ENCODE peak calls at places on chromosomes 2 and 18, in six cellular contexts. E is HepG2, P is PC-9, Q is RWPE2, O is tibial artery, U is BE2C. C is an unnamed sample. For H3K9me3, the result is how much of the 10 kb centered on the place peaks cover.

GRCh38 chr2:124024491-124025348 is at the start of gene CNTNAP5:
- DNase-seq in E (no peak), P (no peak), Q (no peak), O (no peak), U (peak), C (peak)

GRCh38 chr2:182763311-182763912 is 47.4 kb downstream of the DNAJC10 start:
- DNase-seq in E (peak), P (no peak), Q (no peak), O (no peak), U (peak), C (peak)

GRCh38 chr2:219722276-219722883 is 95.0 kb downstream of the SLC4A3 start:
- DNase-seq in E (peak), P (no peak), Q (peak), O (no peak), U (no peak), C (no peak)

GRCh38 chr2:74333175-74333574 is 10.0 kb downstream of the SLC4A5 start:
- DNase-seq in E (peak), P (no peak), Q (no peak), O (no peak), U (peak), C (peak)

GRCh38 chr18:23718243-23718720 is 29.0 kb downstream of the LAMA3 start:
- DNase-seq in E (no peak), P (no peak), Q (no peak), O (no peak), U (no peak), C (no peak)

GRCh38 chr2:219125225-219125885 is 35.3 kb downstream of the NHEJ1 start:
- DNase-seq in E (peak), P (no peak), Q (no peak), O (no peak), U (no peak), C (no peak)

GRCh38 chr18:1246827-1247226 is 342.2 kb downstream of the ADCYAP1 start:
- DNase-seq in E (no peak), P (no peak), Q (no peak), O (no peak), U (no peak), C (no peak)

GRCh38 chr2:29009270-29009669 is 28.2 kb downstream of the TOGARAM2 start:
- DNase-seq in E (no peak), P (no peak), Q (no peak), O (no peak), U (no peak), C (no peak)

GRCh38 chr18:12159446-12159845 is 65.8 kb downstream of the ANKRD62 start:
- DNase-seq in E (peak), P (peak), Q (no peak), O (no peak), U (no peak), C (no peak)

GRCh38 chr2:127626917-127627739 is 18.8 kb upstream of the GPR17 start:
- DNase-seq in E (no peak), P (no peak), Q (no peak), O (peak), U (peak), C (no peak)

GRCh38 chr2:217798743-217799552 is 203.8 kb downstream of the TNS1 start:
- DNase-seq in E (no peak), P (no peak), Q (no peak), O (peak), U (peak), C (no peak)

GRCh38 chr2:183195998-183196409 is 71.8 kb downstream of the NUP35 start:
- DNase-seq in E (no peak), P (no peak), Q (no peak), O (no peak), U (no peak), C (no peak)

GRCh38 chr2:97991081-97991856 is 4.5 kb downstream of the TMEM131 start:
- DNase-seq in E (no peak), P (no peak), Q (no peak), O (no peak), U (no peak), C (no peak)

GRCh38 chr2:28639836-28640235 is 111.8 kb upstream of the PPP1CB start:
- DNase-seq in E (peak), P (peak), Q (no peak), O (no peak), U (no peak), C (no peak)

GRCh38 chr2:43121915-43122314 is 104.5 kb downstream of the ZFP36L2 start:
- DNase-seq in E (no peak), P (no peak), Q (peak), O (no peak), U (no peak), C (no peak)

GRCh38 chr2:170651603-170652002 is 63.5 kb upstream of the SP5 start:
- DNase-seq in E (no peak), P (no peak), Q (no peak), O (no peak), U (no peak), C (no peak)

GRCh38 chr2:76314621-76315020 is 603.9 kb upstream of the GCFC2 start:
- DNase-seq in E (no peak), P (no peak), Q (no peak), O (no peak), U (no peak), C (no peak)

GRCh38 chr2:102615620-102616436 is 3.5 kb upstream of the SLC9A2 start:
- DNase-seq in E (peak), P (peak), Q (no peak), O (no peak), U (peak), C (peak)

GRCh38 chr2:31239842-31240198 is 5.9 kb downstream of the EHD3 start:
- DNase-seq in E (no peak), P (no peak), Q (no peak), O (peak), U (no peak), C (no peak)

GRCh38 chr2:112962308-112963175 is 15.3 kb upstream of the IL36G start:
- DNase-seq in E (no peak), P (peak), Q (no peak), O (no peak), U (no peak), C (no peak)

GRCh38 chr2:11589316-11589940 is 55.6 kb downstream of the GREB1 start:
- DNase-seq in E (no peak), P (no peak), Q (no peak), O (no peak), U (no peak), C (peak)

GRCh38 chr2:55169359-55169758 is 62.7 kb downstream of the CLHC1 start:
- DNase-seq in E (no peak), P (no peak), Q (no peak), O (no peak), U (no peak), C (no peak)

GRCh38 chr18:7567487-7568425 is 640 bp downstream of the PTPRM start:
- DNase-seq in E (no peak), P (no peak), Q (peak), O (peak), U (peak), C (peak)

GRCh38 chr2:230933521-230934180 is 8.6 kb upstream of the GPR55 start:
- DNase-seq in E (no peak), P (no peak), Q (no peak), O (peak), U (no peak), C (no peak)

GRCh38 chr2:74092236-74092635 is 55.5 kb downstream of the BOLA3 start:
- DNase-seq in E (no peak), P (no peak), Q (no peak), O (no peak), U (no peak), C (no peak)

GRCh38 chr18:8627540-8627939 is 18.3 kb downstream of the RAB12 start:
- DNase-seq in E (peak), P (no peak), Q (no peak), O (no peak), U (no peak), C (no peak)

GRCh38 chr2:47004905-47005495 is 89.4 kb upstream of the MCFD2 start:
- DNase-seq in E (no peak), P (no peak), Q (no peak), O (no peak), U (no peak), C (peak)

GRCh38 chr2:50950996-50951395 is 80.9 kb downstream of the NRXN1 start:
- DNase-seq in E (no peak), P (no peak), Q (no peak), O (no peak), U (no peak), C (no peak)
- TF ChIP-seq CTCF in E (no peak), P (no peak), Q (no peak), O (no peak), U (no peak), C (no peak)

GRCh38 chr18:2441544-2441943 is 129.8 kb downstream of the METTL4 start:
- DNase-seq in E (no peak), P (no peak), Q (no peak), O (no peak), U (no peak), C (no peak)

GRCh38 chr18:2444201-2444875 is 127.0 kb downstream of the METTL4 start:
- DNase-seq in E (no peak), P (no peak), Q (no peak), O (no peak), U (no peak), C (no peak)

GRCh38 chr18:2442726-2443275 is 128.5 kb downstream of the METTL4 start:
- DNase-seq in E (no peak), P (peak), Q (no peak), O (no peak), U (no peak), C (no peak)

GRCh38 chr18:2442006-2442405 is 129.3 kb downstream of the METTL4 start:
- DNase-seq in E (no peak), P (no peak), Q (no peak), O (no peak), U (no peak), C (no peak)
- H3K9me3 ChIP-seq in E (under half), P (under half), Q (under half), O (under half), U (under half), C (under half)

DNA sequence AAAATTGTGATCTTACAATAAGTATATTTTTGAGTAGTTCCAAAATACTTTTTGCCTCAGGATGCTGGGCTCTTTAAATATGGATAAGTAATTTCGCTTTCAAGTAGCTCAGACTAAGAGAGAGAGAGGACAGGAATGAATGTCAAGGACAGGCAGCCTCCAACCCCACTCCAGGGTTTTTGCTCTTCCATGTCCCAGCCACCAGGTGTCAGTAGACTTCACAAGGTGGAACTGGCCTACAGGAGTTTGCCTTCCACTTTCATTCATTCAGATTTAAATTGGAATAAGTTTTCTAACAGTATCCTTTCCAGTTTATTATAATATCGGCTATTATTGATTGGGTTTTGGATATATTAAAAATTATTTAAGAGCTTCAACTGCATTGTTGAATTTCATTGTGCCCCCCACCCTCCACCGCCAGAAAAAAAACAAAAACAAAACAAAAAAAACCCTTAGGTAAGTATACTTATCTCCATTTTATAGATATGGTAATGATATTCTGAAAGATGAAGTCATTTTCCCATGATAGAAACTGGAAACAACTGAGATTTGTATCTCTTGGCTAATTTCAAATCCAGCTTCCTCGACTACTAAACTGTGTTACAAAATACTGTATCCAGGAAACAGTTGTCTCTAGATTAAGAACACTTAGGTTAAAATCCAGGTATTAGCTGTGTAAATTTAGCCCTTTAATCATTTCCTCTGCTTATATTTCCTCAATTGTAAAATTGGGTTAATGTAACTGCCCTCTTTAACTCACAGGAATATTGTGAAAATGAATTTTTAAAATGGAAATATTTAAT is 793.1 kb downstream of the ERBB4 start:
- DNase-seq in E (peak), P (no peak), Q (no peak), O (no peak), U (peak), C (peak)
- TF ChIP-seq CTCF in E (peak), P (peak), Q (peak), O (peak), U (peak), C (peak)

DNA sequence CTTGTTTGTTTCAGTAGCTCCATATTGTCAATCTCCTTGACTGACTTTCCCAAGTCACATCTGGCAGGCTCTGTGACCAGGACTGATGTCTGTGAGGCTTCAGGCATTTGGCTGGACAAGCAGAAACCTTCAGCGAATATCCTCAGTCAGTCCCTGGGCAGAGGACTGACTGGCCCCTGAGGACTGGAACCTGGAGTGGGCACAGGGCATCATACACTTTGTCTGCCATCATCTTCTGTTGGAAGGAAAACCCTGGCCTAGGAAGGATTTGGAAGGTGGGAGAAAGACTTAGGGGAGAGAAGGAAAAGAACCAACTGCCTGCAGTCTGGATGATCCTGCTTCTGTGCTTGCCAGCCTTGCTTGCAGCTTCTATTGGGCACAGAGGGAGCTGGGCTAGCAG is 126.9 kb downstream of the MARCHF4 start:
- DNase-seq in E (no peak), P (no peak), Q (no peak), O (no peak), U (no peak), C (no peak)
- H3K9me3 ChIP-seq in E (under half), P (under half), Q (under half), O (under half), U (under half), C (under half)

GRCh38 chr18:21702602-21703001 is 2.0 kb downstream of the ABHD3 start:
- DNase-seq in E (no peak), P (no peak), Q (no peak), O (no peak), U (no peak), C (no peak)

GRCh38 chr18:21701621-21702020 is 3.0 kb downstream of the ABHD3 start:
- DNase-seq in E (no peak), P (no peak), Q (no peak), O (no peak), U (no peak), C (no peak)

GRCh38 chr18:21703241-21703820 is 1.2 kb downstream of the ABHD3 start:
- DNase-seq in E (no peak), P (no peak), Q (no peak), O (no peak), U (no peak), C (no peak)

GRCh38 chr18:21706386-21706865 is 1.9 kb upstream of the ABHD3 start:
- DNase-seq in E (no peak), P (no peak), Q (no peak), O (no peak), U (no peak), C (no peak)

DNA sequence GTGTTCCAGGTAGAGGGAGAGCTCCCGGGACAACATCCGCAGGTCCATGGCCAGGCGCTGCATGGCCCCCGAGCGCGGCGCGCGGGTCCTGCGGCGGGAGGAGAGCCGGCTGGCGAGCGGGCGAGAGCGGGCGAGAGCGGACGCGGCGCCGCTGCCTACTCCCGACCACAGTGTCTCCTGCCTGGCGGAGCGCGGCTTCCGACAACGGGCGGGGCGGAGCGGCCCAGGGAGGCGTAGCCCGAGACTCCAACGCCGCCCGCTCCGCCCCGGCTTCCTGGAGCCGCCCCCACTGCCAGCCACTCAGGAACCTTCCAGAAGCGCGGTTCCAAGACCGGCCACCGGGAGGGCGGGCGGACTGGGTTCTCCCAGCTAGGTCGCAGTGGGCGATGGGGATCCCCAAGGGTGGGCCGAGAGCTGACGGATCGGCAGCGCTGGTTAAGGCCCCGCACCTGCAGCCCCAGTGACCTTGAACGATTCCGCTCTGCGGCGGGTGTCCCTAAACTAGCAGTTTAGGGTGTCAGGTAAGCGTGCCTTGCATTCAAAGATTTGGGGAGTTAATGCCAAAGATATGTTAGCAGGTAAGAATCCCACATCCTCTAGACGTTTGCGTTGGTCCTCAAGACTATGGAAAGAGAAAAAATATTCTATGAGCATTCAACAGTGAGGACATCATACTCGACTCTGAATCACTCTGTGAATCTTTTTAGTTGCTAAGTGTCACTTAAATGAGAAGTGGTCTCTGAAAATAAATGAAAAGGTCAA is at the start of gene ABHD3:
- DNase-seq in E (peak), P (peak), Q (peak), O (peak), U (peak), C (peak)
- TF ChIP-seq CTCF in E (peak), P (peak), Q (peak), O (peak), U (no peak), C (peak)

GRCh38 chr2:95215018-95215612 is 7.8 kb downstream of the ZNF892 start:
- DNase-seq in E (no peak), P (no peak), Q (no peak), O (no peak), U (no peak), C (no peak)

DNA sequence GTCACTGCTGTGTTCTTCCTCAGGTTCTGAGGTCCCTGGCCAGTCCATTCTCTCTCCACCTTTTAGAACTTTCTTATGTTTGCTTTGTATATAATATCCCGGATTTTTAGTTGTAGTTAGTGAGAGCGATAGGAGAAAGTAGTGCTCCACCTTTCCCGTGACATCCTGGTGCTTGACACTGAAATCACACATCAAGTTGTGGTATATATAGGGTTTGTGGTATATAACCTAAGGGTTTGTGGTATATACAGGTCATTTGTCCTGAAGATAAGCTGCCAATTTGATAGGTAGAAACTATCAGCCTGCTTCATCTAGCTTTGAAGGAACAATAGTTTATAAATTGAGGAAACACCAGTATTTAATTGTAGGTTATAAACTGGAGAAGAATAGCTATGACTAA is 13.1 kb downstream of the ZNF892 start:
- DNase-seq in E (no peak), P (no peak), Q (no peak), O (no peak), U (no peak), C (no peak)
- H3K9me3 ChIP-seq in E (half or more), P (half or more), Q (under half), O (half or more), U (under half), C (under half)

GRCh38 chr2:61854435-61855177 is 746 bp upstream of the FAM161A start:
- DNase-seq in E (peak), P (peak), Q (peak), O (peak), U (peak), C (peak)
- TF ChIP-seq CTCF in E (no peak), P (no peak), Q (no peak), O (no peak), U (no peak), C (peak)

DNA sequence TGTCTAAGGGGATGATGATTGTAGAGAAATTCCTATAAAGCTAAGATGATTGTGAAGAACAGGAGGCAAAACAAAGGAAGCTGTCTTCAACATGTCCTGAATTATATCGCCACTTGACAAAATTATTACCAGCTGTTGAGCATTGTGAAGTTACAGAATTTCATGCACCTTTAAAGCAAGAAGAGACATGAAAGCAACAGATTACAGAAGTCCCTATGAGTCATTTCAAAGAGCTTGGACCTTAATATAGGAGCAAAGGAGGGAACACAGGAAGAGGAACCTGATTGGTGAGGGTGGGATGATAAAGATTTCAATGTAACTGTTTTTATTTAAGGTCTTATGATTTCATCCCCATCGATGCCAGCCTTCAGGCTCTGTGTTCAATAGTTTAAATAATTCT is 526.9 kb upstream of the HNMT start:
- DNase-seq in E (no peak), P (no peak), Q (no peak), O (no peak), U (no peak), C (no peak)
- H3K9me3 ChIP-seq in E (under half), P (under half), Q (under half), O (under half), U (under half), C (under half)

GRCh38 chr2:227079726-227080125 is 84.3 kb downstream of the COL4A4 start:
- DNase-seq in E (no peak), P (no peak), Q (no peak), O (no peak), U (no peak), C (no peak)

GRCh38 chr2:227082286-227082685 is 81.7 kb downstream of the COL4A4 start:
- DNase-seq in E (no peak), P (no peak), Q (no peak), O (no peak), U (no peak), C (no peak)
- TF ChIP-seq CTCF in E (no peak), P (no peak), Q (no peak), O (no peak), U (no peak), C (no peak)

GRCh38 chr2:3035385-3036050 is 342.1 kb downstream of the EIPR1 start:
- DNase-seq in E (no peak), P (no peak), Q (no peak), O (no peak), U (no peak), C (no peak)
- H3K9me3 ChIP-seq in E (under half), P (under half), Q (under half), O (under half), U (under half), C (under half)